ENCODE peak calls at places on chromosomes 2 and 18, in five cellular contexts. M is stimulated activated CD4-positive, alpha-beta T cell treated with anti-CD3 and anti-CD28 coated beads, Interleukin-12 subunit alpha, Interleukin-12 subunit beta, amount 100 ng/mL, for 4 hours; B is pulmonary artery endothelial cell; Z is C1 segment of cervical spinal cord; D is NCI-H2171. I is an unnamed sample.
A peak's percentile ranks its signal among the peaks of the same experiment; 100 is the strongest.

GRCh38 chr2:219358170-219359075 is 25.9 kb upstream of the RESP18 start:
- DNase-seq in M (no peak), B (no peak), Z (no peak), D (no peak), I (no peak)

GRCh38 chr2:85303780-85304531 is 23.8 kb downstream of the TGOLN2 start:
- DNase-seq in M (no peak), B (no peak), Z (no peak), D (no peak), I (no peak)

GRCh38 chr2:109129356-109129920 is 433 bp downstream of the SH3RF3 start:
- DNase-seq in M (peak; percentile 20), B (no peak), Z (no peak), D (peak; percentile 47), I (no peak)

GRCh38 chr2:121471571-121472464 is 58.9 kb upstream of the RNU4ATAC start:
- DNase-seq in M (no peak), B (no peak), Z (no peak), D (no peak), I (no peak)

GRCh38 chr2:71778514-71779305 is 325.3 kb downstream of the DYSF start:
- DNase-seq in M (no peak), B (no peak), Z (no peak), D (no peak), I (peak; percentile 43)

GRCh38 chr2:135931776-135932438 is 53.5 kb downstream of the DARS1 start:
- DNase-seq in M (no peak), B (no peak), Z (no peak), D (no peak), I (no peak)

GRCh38 chr2:74188018-74188601 is 9.4 kb upstream of the MOB1A start:
- DNase-seq in M (no peak), B (no peak), Z (no peak), D (peak; percentile 17), I (peak; percentile 84)

GRCh38 chr18:73880387-73880786 is 267.2 kb downstream of the FBXO15 start:
- DNase-seq in M (no peak), B (no peak), Z (no peak), D (no peak), I (no peak)

GRCh38 chr18:49521251-49521650 is 34.2 kb upstream of the C18orf32 start:
- DNase-seq in M (no peak), B (no peak), Z (no peak), D (peak; percentile 93), I (no peak)

GRCh38 chr2:129880971-129881370 is 98.5 kb upstream of the RAB6C start:
- DNase-seq in M (no peak), B (no peak), Z (no peak), D (no peak), I (no peak)

GRCh38 chr2:119472749-119473148 is 41.1 kb downstream of the TMEM37 start:
- DNase-seq in M (no peak), B (no peak), Z (no peak), D (no peak), I (no peak)

GRCh38 chr2:159449504-159450124 is 163.1 kb upstream of the WDSUB1 start:
- DNase-seq in M (no peak), B (no peak), Z (no peak), D (no peak), I (no peak)

GRCh38 chr18:2850816-2851215 is 4.0 kb downstream of the EMILIN2 start:
- DNase-seq in M (no peak), B (no peak), Z (no peak), D (no peak), I (no peak)

GRCh38 chr18:70416496-70416895 is 127.7 kb downstream of the SOCS6 start:
- DNase-seq in M (no peak), B (no peak), Z (no peak), D (no peak), I (no peak)

GRCh38 chr2:147634801-147635200 is 210.0 kb upstream of the ACVR2A start:
- DNase-seq in M (no peak), B (no peak), Z (no peak), D (no peak), I (no peak)

GRCh38 chr18:32777049-32777448 is 4.2 kb upstream of the KLHL14 start:
- DNase-seq in M (no peak), B (no peak), Z (no peak), D (no peak), I (no peak)

GRCh38 chr2:54673501-54673998 is 49.9 kb upstream of the EML6 start:
- DNase-seq in M (peak; percentile 15), B (peak; percentile 83), Z (no peak), D (no peak), I (no peak)

GRCh38 chr2:60292242-60292641 is 261.2 kb downstream of the BCL11A start:
- DNase-seq in M (no peak), B (no peak), Z (no peak), D (no peak), I (no peak)

GRCh38 chr2:85799215-85799956 is 45.6 kb downstream of the ATOH8 start:
- DNase-seq in M (no peak), B (no peak), Z (no peak), D (no peak), I (no peak)

GRCh38 chr18:63161032-63161727 is 158.4 kb downstream of the BCL2 start:
- DNase-seq in M (no peak), B (no peak), Z (no peak), D (no peak), I (no peak)

GRCh38 chr2:18966131-18966530 is 376.8 kb upstream of the NT5C1B start:
- DNase-seq in M (no peak), B (no peak), Z (no peak), D (no peak), I (no peak)

GRCh38 chr2:242010567-242011513 is 141.3 kb downstream of the RTP5 start:
- DNase-seq in M (no peak), B (no peak), Z (no peak), D (no peak), I (no peak)